ENCODE peak calls at places on chromosomes 5 and 9, in seven cellular contexts. T, L, K, H, R, E and V are unnamed samples.

GRCh38 chr9:96462538-96462937 is 12.6 kb downstream of the HABP4 start:
- DNase-seq in H (no peak), E (no peak), L (no peak), R (no peak), K (no peak), T (no peak), V (no peak)

GRCh38 chr9:110582156-110582555 is 2.6 kb upstream of the SVEP1 start:
- DNase-seq in E (peak; percentile 58), T (no peak), L (no peak), H (no peak), R (no peak), K (no peak), V (no peak)

GRCh38 chr5:164375051-164375450 is 869.6 kb downstream of the MAT2B start:
- DNase-seq in R (no peak), T (no peak), K (no peak), H (no peak), E (no peak), L (no peak), V (no peak)

GRCh38 chr9:95506438-95506691 is 10.4 kb downstream of the PTCH1 start:
- DNase-seq in T (peak; percentile 27), K (no peak), E (no peak), H (no peak), L (no peak), R (peak; percentile 56), V (no peak)

GRCh38 chr5:93601433-93602175 is 18.6 kb downstream of the NR2F1 start:
- DNase-seq in T (no peak), R (no peak), K (no peak), L (no peak), E (no peak), H (no peak), V (no peak)

GRCh38 chr5:179231309-179231708 is 114.0 kb downstream of the ADAMTS2 start:
- DNase-seq in T (no peak), R (no peak), L (no peak), E (no peak), K (no peak), H (no peak), V (no peak)

GRCh38 chr9:76516871-76517270 is 57.9 kb downstream of the GCNT1 start:
- DNase-seq in T (no peak), H (no peak), K (no peak), L (no peak), R (no peak), E (no peak), V (no peak)

GRCh38 chr9:116154976-116155699 is 1.5 kb downstream of the PAPPA start:
- DNase-seq in K (no peak), E (peak; percentile 34), H (no peak), T (no peak), L (no peak), R (no peak), V (no peak)

GRCh38 chr5:37045703-37046102 is 169.1 kb downstream of the NIPBL start:
- DNase-seq in H (no peak), K (no peak), L (no peak), E (no peak), T (no peak), R (no peak), V (no peak)

GRCh38 chr9:36192196-36192595 is 1.5 kb downstream of the CLTA start:
- DNase-seq in L (no peak), H (no peak), K (no peak), T (no peak), E (peak; percentile 51), R (no peak), V (no peak)

GRCh38 chr9:37921546-37922300 is 17.8 kb upstream of the SLC25A51 start:
- DNase-seq in H (no peak), T (no peak), L (no peak), E (no peak), K (no peak), R (no peak), V (no peak)

GRCh38 chr5:102545175-102545574 is 46.4 kb upstream of the SLCO6A1 start:
- DNase-seq in R (peak; percentile 19), K (peak; percentile 40), T (no peak), H (no peak), L (no peak), E (peak; percentile 81), V (peak; percentile 50)

GRCh38 chr5:142202282-142202681 is 93.7 kb downstream of the NDFIP1 start:
- DNase-seq in E (no peak), R (no peak), K (no peak), T (no peak), H (no peak), L (no peak), V (no peak)

GRCh38 chr5:138264183-138264582 is 10.2 kb downstream of the GFRA3 start:
- DNase-seq in H (no peak), K (no peak), R (no peak), E (no peak), T (no peak), L (no peak), V (no peak)

GRCh38 chr9:70398145-70398556 is 16.3 kb downstream of the KLF9 start:
- DNase-seq in K (no peak), R (no peak), H (no peak), E (no peak), T (no peak), L (no peak), V (no peak)

GRCh38 chr5:153699035-153699434 is 208.6 kb downstream of the GRIA1 start:
- DNase-seq in T (no peak), K (no peak), L (no peak), H (no peak), E (no peak), R (peak; percentile 47), V (no peak)

GRCh38 chr5:66596791-66597757 is 881 bp downstream of the MAST4 start:
- DNase-seq in T (peak; percentile 6), R (peak; percentile 37), H (no peak), K (no peak), L (no peak), E (peak; percentile 33), V (no peak)

GRCh38 chr5:77181173-77181572 is 29.3 kb upstream of the PDE8B start:
- DNase-seq in E (peak; percentile 19), T (no peak), L (no peak), H (no peak), K (no peak), R (no peak), V (no peak)

GRCh38 chr5:145931718-145932117 is 4.7 kb upstream of the SH3RF2 start:
- DNase-seq in K (no peak), H (no peak), R (no peak), L (no peak), E (no peak), T (no peak), V (no peak)

GRCh38 chr9:34197756-34198711 is 19.2 kb downstream of the UBAP1 start:
- DNase-seq in T (no peak), E (peak; percentile 89), K (no peak), R (peak; percentile 30), L (no peak), H (no peak), V (peak; percentile 55)

GRCh38 chr5:54601393-54601792 is 83.8 kb downstream of the SNX18 start:
- DNase-seq in H (no peak), K (no peak), E (no peak), T (no peak), R (no peak), L (no peak), V (no peak)

GRCh38 chr5:58497956-58498942 is 7.0 kb downstream of the GAPT start:
- DNase-seq in E (no peak), K (peak; percentile 3), T (peak; percentile 28), R (peak; percentile 27), H (no peak), L (no peak), V (no peak)

GRCh38 chr9:90858505-90858904 is 56.9 kb downstream of the SYK start:
- DNase-seq in K (no peak), R (no peak), L (no peak), E (no peak), T (no peak), H (no peak), V (no peak)